ENCODE peak calls at places on chromosomes 6 and 20, in six cellular contexts. S, F, N, G, Z and Q are unnamed samples.

GRCh38 chr20:44154521-44155001 is 32.4 kb downstream of the JPH2 start:
- DNase-seq in N (no peak), S (peak; percentile 66), F (no peak), Z (no peak), G (no peak), Q (no peak)

GRCh38 chr6:132354517-132355167 is 46.6 kb downstream of the MOXD1 start:
- DNase-seq in N (peak; percentile 17), S (no peak), Z (no peak), F (no peak), G (peak; percentile 19), Q (peak; percentile 3)

GRCh38 chr20:7147220-7147601 is 379.7 kb downstream of the BMP2 start:
- DNase-seq in S (no peak), N (no peak), F (peak; percentile 30), Z (no peak), G (no peak), Q (no peak)

GRCh38 chr6:72869621-72870020 is 247.8 kb downstream of the KCNQ5 start:
- DNase-seq in Z (no peak), S (no peak), G (no peak), F (no peak), N (no peak), Q (no peak)

GRCh38 chr20:19785886-19786285 is 27.8 kb downstream of the RIN2 start:
- DNase-seq in F (no peak), Z (peak; percentile 52), S (no peak), G (peak; percentile 19), N (no peak), Q (no peak)

GRCh38 chr6:107353773-107354382 is 105.5 kb downstream of the PDSS2 start:
- DNase-seq in N (no peak), Z (no peak), S (no peak), G (no peak), F (no peak), Q (no peak)

GRCh38 chr20:7285918-7286556 is 518.6 kb downstream of the BMP2 start:
- DNase-seq in S (peak; percentile 14), N (peak; percentile 13), F (peak; percentile 88), Z (peak; percentile 74), G (peak; percentile 67), Q (no peak)

GRCh38 chr20:15045246-15045645 is 707.8 kb upstream of the FLRT3 start:
- DNase-seq in F (no peak), S (no peak), G (no peak), N (no peak), Z (no peak), Q (no peak)

GRCh38 chr20:2955257-2955950 is 82.1 kb downstream of the PTPRA start:
- DNase-seq in F (no peak), G (peak; percentile 4), N (no peak), S (no peak), Z (no peak), Q (no peak)

GRCh38 chr20:59110607-59111006 is 53.0 kb upstream of the ZNF831 start:
- DNase-seq in G (no peak), S (no peak), N (no peak), Z (no peak), F (no peak), Q (no peak)

GRCh38 chr6:37820713-37821069 is 1.2 kb downstream of the ZFAND3 start:
- DNase-seq in N (no peak), Z (no peak), S (no peak), G (no peak), F (no peak), Q (no peak)

GRCh38 chr6:22880686-22881433 is 311.5 kb downstream of the HDGFL1 start:
- DNase-seq in G (peak; percentile 94), S (peak; percentile 74), F (no peak), Z (peak; percentile 98), N (no peak), Q (no peak)

GRCh38 chr6:170152989-170153388 is 137.9 kb downstream of the DLL1 start:
- DNase-seq in F (peak; percentile 81), N (no peak), S (no peak), Z (peak; percentile 37), G (no peak), Q (no peak)

GRCh38 chr6:46263709-46264091 is 92.9 kb upstream of the ENPP5 start:
- DNase-seq in G (no peak), Z (peak; percentile 47), N (no peak), S (peak; percentile 19), F (no peak), Q (no peak)

GRCh38 chr6:153564803-153565202 is 433.7 kb upstream of the RGS17 start:
- DNase-seq in S (no peak), F (no peak), G (peak; percentile 5), N (no peak), Z (no peak), Q (no peak)

GRCh38 chr6:17138033-17138432 is 36.2 kb downstream of the STMND1 start:
- DNase-seq in F (no peak), N (no peak), Z (no peak), G (no peak), S (no peak), Q (no peak)

GRCh38 chr20:47352332-47353223 is 3.9 kb downstream of the ZMYND8 start:
- DNase-seq in S (no peak), F (peak; percentile 73), N (no peak), G (no peak), Z (no peak), Q (no peak)

GRCh38 chr6:96760153-96760687 is 77.1 kb downstream of the GPR63 start:
- DNase-seq in Z (no peak), S (no peak), F (no peak), N (no peak), G (no peak), Q (no peak)

GRCh38 chr6:32968093-32968769 is at the start of gene BRD2:
- DNase-seq in F (peak; percentile 97), N (peak; percentile 96), S (peak; percentile 94), G (peak; percentile 92), Z (peak; percentile 81), Q (peak; percentile 90)

GRCh38 chr20:48106428-48106827 is 321.1 kb upstream of the SULF2 start:
- DNase-seq in Z (no peak), S (no peak), G (no peak), N (no peak), F (no peak), Q (no peak)

GRCh38 chr6:44086931-44087574 is 40.2 kb downstream of the MRPL14 start:
- DNase-seq in G (no peak), N (no peak), F (no peak), Z (no peak), S (no peak), Q (no peak)

GRCh38 chr6:71238351-71238750 is 50.3 kb upstream of the OGFRL1 start:
- DNase-seq in S (peak; percentile 58), N (no peak), G (peak; percentile 21), Z (no peak), F (no peak), Q (no peak)

GRCh38 chr20:62168061-62168460 is 14.8 kb upstream of the MTG2 start:
- DNase-seq in F (no peak), Z (no peak), N (no peak), S (no peak), G (no peak), Q (no peak)

GRCh38 chr20:41627001-41627400 is 8.8 kb upstream of the CHD6 start:
- DNase-seq in Z (no peak), N (no peak), G (no peak), S (no peak), F (no peak), Q (no peak)

GRCh38 chr6:133977983-133978895 is 25.2 kb downstream of the TBPL1 start:
- DNase-seq in N (no peak), S (no peak), Z (no peak), G (peak; percentile 37), F (no peak), Q (no peak)

GRCh38 chr6:54525731-54526130 is 217.5 kb downstream of the TINAG start:
- DNase-seq in N (no peak), S (no peak), G (peak; percentile 4), F (no peak), Z (peak; percentile 44), Q (no peak)

GRCh38 chr20:52200870-52201269 is 9.3 kb upstream of the ZFP64 start:
- DNase-seq in F (peak; percentile 64), S (no peak), Z (no peak), G (no peak), N (no peak), Q (no peak)

GRCh38 chr20:63896136-63896890 is 1.4 kb downstream of the DNAJC5 start:
- DNase-seq in N (peak; percentile 28), S (peak; percentile 45), G (no peak), Z (no peak), F (peak; percentile 79), Q (no peak)

GRCh38 chr6:157070403-157071107 is 252.8 kb downstream of the TMEM242 start:
- DNase-seq in N (no peak), G (no peak), Z (no peak), F (peak; percentile 36), S (no peak), Q (no peak)

GRCh38 chr6:35489995-35490791 is 6.7 kb downstream of the TEAD3 start:
- DNase-seq in F (no peak), S (peak; percentile 85), G (no peak), Z (no peak), N (no peak), Q (no peak)

GRCh38 chr6:13762648-13763441 is 51.2 kb upstream of the RANBP9 start:
- DNase-seq in N (peak; percentile 60), G (peak; percentile 58), S (peak; percentile 62), Z (peak; percentile 81), F (no peak), Q (no peak)

GRCh38 chr6:22558288-22558882 is 11.0 kb upstream of the HDGFL1 start:
- DNase-seq in G (no peak), Z (no peak), N (no peak), S (no peak), F (no peak), Q (no peak)

GRCh38 chr20:62666736-62667529 is 24.6 kb downstream of the SLCO4A1 start:
- DNase-seq in G (no peak), S (no peak), F (peak; percentile 33), Z (no peak), N (no peak), Q (no peak)

GRCh38 chr20:46928580-46929132 is 34.0 kb downstream of the EYA2 start:
- DNase-seq in N (no peak), Z (no peak), S (no peak), G (no peak), F (no peak), Q (no peak)

GRCh38 chr6:30500421-30501069 is 11.2 kb downstream of the HLA-E start:
- DNase-seq in N (no peak), Z (no peak), S (peak; percentile 44), F (no peak), G (peak; percentile 25), Q (no peak)

GRCh38 chr20:469746-470490 is 7.6 kb upstream of the TBC1D20 start:
- DNase-seq in N (no peak), F (no peak), Z (no peak), G (no peak), S (no peak), Q (no peak)